ENCODE peak calls at places on chromosomes 13 and 19, in four cellular contexts. L, A, D and K are unnamed samples.

GRCh38 chr13:49292742-49293498 is 45.2 kb downstream of the CDADC1 start:
- DNase-seq in L (no peak), A (peak), D (peak), K (peak)

GRCh38 chr19:20414133-20414532 is 151.4 kb downstream of the ZNF737 start:
- DNase-seq in L (no peak), A (no peak), D (no peak), K (no peak)

GRCh38 chr13:100395698-100396373 is 192.8 kb downstream of the GGACT start:
- DNase-seq in L (no peak), A (no peak), D (no peak), K (no peak)

GRCh38 chr19:41367848-41368301 is 3.9 kb upstream of the B9D2 start:
- DNase-seq in L (no peak), A (peak), D (no peak), K (no peak)

GRCh38 chr13:41061914-41062837 is 867 bp downstream of the WBP4 start:
- DNase-seq in L (no peak), A (peak), D (peak), K (peak)

GRCh38 chr19:45107621-45108170 is 14.7 kb downstream of the PPP1R37 start:
- DNase-seq in L (no peak), A (no peak), D (no peak), K (no peak)

GRCh38 chr19:56732974-56733373 is 61.4 kb upstream of the ZNF835 start:
- DNase-seq in L (no peak), A (no peak), D (no peak), K (no peak)

GRCh38 chr19:1396019-1396767 is 5.1 kb downstream of the GAMT start:
- DNase-seq in L (no peak), A (no peak), D (no peak), K (no peak)

GRCh38 chr13:110644892-110645521 is 29.7 kb downstream of the NAXD start:
- DNase-seq in L (peak), A (peak), D (no peak), K (peak)

GRCh38 chr13:45258339-45258685 is 57.5 kb upstream of the KCTD4 start:
- DNase-seq in L (no peak), A (peak), D (no peak), K (no peak)

GRCh38 chr13:98549728-98550317 is 27.1 kb downstream of the STK24 start:
- DNase-seq in L (no peak), A (peak), D (no peak), K (no peak)